ENCODE peak calls at places on chromosomes 16 and 17, in ten cellular contexts. L is body of pancreas, R is pancreas, P is IMR-90, C is BJ, F is left ventricle myocardium inferior, M is right lobe of liver, J is neural crest cell, H is neural progenitor cell, B is CD14-positive monocyte. T is an unnamed sample.

GRCh38 chr17:50685691-50686493 is 21.8 kb downstream of the ANKRD40 start:
- DNase-seq in L (no peak), J (no peak), H (no peak), M (peak), P (no peak), F (no peak), B (no peak), C (no peak), R (no peak), T (no peak)

GRCh38 chr17:27660436-27660835 is 29.4 kb downstream of the LGALS9 start:
- DNase-seq in C (no peak), J (no peak), M (peak), R (no peak), H (no peak), B (no peak), F (no peak), L (no peak), P (no peak), T (no peak)

GRCh38 chr17:44097110-44097810 is 26.2 kb downstream of the HDAC5 start:
- DNase-seq in B (no peak), J (no peak), L (no peak), M (peak), P (peak), F (peak), C (peak), H (no peak), R (no peak), T (no peak)

GRCh38 chr16:49833796-49834195 is 22.1 kb downstream of the ZNF423 start:
- DNase-seq in M (no peak), C (no peak), P (no peak), F (peak), L (no peak), R (peak), J (no peak), B (no peak), H (no peak), T (no peak)

GRCh38 chr17:5516060-5516792 is 29.9 kb downstream of the MIS12 start:
- DNase-seq in F (no peak), J (no peak), H (no peak), P (peak), B (no peak), R (no peak), L (no peak), C (peak), M (no peak), T (no peak)

GRCh38 chr16:88290850-88291830 is 91.6 kb upstream of the ZNF469 start:
- DNase-seq in P (no peak), J (no peak), R (no peak), L (no peak), M (peak), F (peak), C (no peak), B (peak), H (no peak), T (no peak)

GRCh38 chr16:88420496-88420895 is 32.6 kb upstream of the ZFPM1 start:
- DNase-seq in H (no peak), F (no peak), P (no peak), C (no peak), L (no peak), M (no peak), J (no peak), R (no peak), B (no peak), T (no peak)

GRCh38 chr17:2755941-2756724 is 6.7 kb upstream of the CCDC92B start:
- DNase-seq in P (no peak), R (peak), L (no peak), H (peak), C (no peak), M (no peak), J (no peak), F (no peak), B (no peak), T (peak)

GRCh38 chr16:88405325-88406060 is 22.7 kb downstream of the ZNF469 start:
- DNase-seq in P (peak), M (no peak), F (no peak), J (no peak), L (no peak), B (no peak), H (no peak), C (no peak), R (no peak), T (no peak)

GRCh38 chr17:64187093-64187895 is 57.4 kb upstream of the ERN1 start:
- DNase-seq in F (no peak), P (no peak), C (no peak), M (peak), L (no peak), J (no peak), R (no peak), B (no peak), H (no peak), T (no peak)

GRCh38 chr17:45092932-45093430 is 31.9 kb downstream of the NMT1 start:
- DNase-seq in F (peak), B (no peak), J (no peak), M (peak), P (peak), C (peak), H (no peak), R (no peak), L (peak), T (no peak)

GRCh38 chr17:66379539-66379938 is 77.1 kb downstream of the PRKCA start:
- DNase-seq in L (no peak), J (no peak), B (no peak), F (no peak), R (no peak), M (no peak), P (no peak), H (no peak), C (no peak), T (no peak)

DNA sequence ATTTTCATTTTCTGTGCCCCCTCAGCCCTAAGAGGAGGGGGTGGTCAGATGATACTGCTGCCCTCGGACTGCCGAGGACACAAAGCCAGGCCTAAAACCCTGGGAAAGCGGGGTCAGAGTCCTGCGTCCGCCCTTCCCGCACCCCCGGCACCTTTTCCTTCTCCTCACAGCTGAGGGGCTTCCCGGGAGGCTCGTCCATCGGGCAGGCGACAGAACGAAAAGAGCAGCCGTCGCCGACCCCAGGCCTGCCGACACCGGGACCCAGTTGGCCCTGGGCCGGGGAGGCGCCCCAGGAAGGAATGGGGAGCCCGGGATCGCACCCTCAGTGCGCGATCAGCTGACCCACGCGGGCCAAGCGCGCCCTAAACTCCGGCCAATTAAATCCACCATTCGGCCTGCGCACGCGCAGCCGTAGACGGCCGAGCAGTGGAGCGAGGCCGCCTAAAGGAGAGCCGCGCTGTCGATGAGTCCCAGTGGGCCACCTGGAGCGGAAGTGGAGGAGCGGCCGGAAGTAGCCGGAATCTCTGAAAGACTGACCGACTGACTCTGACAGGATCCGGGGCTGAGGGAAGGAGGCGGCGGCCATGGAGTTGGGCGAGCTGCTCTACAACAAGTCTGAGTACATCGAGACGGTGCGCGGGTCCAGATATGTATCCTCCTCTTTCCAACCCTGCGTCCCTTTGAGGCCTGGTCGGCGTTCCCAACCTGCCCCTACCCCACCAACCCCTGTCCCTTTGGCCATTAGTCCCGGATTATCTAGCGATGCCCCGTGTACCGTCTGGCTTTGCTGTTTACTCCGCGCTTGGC is at the start of the genes DCTN5 and PALB2:
- DNase-seq in J (peak), F (peak), P (peak), R (peak), C (peak), H (peak), L (peak), B (peak), M (peak), T (peak)
- TF ChIP-seq CTCF in J (no peak), F (no peak), P (no peak), R (no peak), C (no peak), H (no peak), L (no peak), B (no peak), M (no peak), T (no peak)

GRCh38 chr17:78865682-78866390 is 25.2 kb upstream of the USP36 start:
- DNase-seq in J (peak), L (peak), F (peak), R (peak), M (peak), H (peak), P (peak), C (no peak), B (peak), T (peak)
- TF ChIP-seq CTCF in J (peak), L (peak), F (peak), R (peak), M (peak), H (peak), P (peak), C (peak), B (peak), T (peak)

GRCh38 chr16:31474173-31474714 is 2.3 kb downstream of the TGFB1I1 start:
- DNase-seq in B (no peak), M (no peak), H (no peak), F (no peak), L (no peak), J (no peak), R (no peak), C (peak), P (peak), T (no peak)
- TF ChIP-seq CTCF in B (no peak), M (no peak), H (no peak), F (no peak), L (no peak), J (no peak), R (no peak), C (peak), P (no peak), T (no peak)

DNA sequence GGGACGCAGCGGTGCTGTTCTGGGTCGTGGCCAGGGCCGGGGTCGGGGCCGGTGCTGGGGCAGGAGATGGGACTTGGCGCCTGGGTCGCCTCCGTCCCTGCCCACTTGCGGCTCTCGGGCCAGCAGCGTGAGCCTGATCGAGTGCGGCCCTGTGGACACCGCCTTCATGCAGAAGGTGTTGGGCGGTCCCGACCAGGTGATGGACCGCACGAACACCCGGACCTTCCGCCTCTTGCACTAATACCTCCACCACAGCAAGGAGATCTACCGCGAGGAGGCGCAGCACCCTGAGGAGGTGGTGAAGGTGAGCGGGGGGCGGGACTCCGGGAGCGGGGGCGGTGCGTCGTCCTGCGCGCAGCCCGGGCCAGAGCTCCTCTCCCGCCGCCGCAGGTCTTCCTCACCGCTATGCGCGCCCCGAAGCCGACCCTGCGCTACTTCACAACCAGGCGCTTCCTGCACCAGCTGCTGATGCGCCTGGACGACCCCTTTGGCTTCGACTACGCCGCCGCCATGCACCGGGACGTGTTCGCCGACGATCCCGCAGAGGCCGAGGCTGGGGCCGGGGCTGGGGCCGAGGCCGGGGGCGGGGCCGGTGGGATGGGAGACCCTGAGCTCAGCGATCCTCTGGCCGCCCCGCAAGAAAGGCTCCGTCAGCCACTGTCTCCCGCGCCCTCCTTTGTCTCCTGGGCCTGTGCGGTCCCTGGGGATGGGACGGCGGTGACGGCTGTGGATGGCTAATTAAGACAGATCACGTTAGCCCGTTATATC is 4.5 kb upstream of the HSD17B1 start:
- DNase-seq in F (peak), M (peak), H (peak), P (no peak), J (peak), R (peak), B (no peak), C (no peak), L (peak), T (peak)
- TF ChIP-seq CTCF in F (peak), M (peak), H (peak), P (no peak), J (peak), R (peak), B (no peak), C (peak), L (peak), T (peak)

DNA sequence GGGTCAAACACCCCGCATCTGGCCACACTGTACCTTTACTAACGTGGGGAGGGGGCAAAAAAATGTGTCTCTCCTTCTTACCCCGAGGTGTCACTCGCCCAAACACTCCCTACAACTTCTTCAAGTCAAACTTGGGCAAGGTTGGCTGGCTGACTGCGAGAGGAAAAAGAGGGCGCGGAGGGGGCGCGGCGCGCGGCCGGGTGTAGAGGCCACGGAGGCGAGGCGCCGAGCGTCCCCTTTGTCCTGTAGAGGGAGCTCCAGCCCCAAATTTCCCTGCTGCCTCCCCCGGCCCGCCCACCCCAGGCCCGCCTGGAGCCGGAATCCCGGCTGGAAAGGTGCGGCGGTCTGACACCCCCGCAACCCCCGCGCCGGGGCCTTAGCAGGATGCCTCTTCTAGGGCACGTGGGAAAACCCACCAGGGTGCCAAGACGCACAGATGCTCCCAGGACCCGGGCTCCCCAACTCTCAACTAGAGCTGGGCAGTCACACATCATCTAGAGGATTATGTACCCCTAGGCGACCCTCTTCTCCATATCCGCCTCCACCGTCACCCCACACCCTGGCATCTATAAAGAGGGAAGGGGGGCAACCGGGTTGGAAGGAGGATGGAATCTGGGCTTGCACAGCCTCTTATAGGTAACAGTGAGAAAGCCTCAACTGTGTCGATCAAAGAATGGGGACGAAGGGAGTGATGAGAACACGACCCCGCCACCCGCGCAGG is 4.2 kb downstream of the IRX3 start:
- DNase-seq in H (peak), P (no peak), M (peak), F (peak), J (peak), L (peak), B (no peak), R (peak), C (no peak), T (peak)
- TF ChIP-seq CTCF in H (peak), P (peak), M (peak), F (peak), J (peak), L (peak), B (peak), R (peak), C (peak), T (peak)

DNA sequence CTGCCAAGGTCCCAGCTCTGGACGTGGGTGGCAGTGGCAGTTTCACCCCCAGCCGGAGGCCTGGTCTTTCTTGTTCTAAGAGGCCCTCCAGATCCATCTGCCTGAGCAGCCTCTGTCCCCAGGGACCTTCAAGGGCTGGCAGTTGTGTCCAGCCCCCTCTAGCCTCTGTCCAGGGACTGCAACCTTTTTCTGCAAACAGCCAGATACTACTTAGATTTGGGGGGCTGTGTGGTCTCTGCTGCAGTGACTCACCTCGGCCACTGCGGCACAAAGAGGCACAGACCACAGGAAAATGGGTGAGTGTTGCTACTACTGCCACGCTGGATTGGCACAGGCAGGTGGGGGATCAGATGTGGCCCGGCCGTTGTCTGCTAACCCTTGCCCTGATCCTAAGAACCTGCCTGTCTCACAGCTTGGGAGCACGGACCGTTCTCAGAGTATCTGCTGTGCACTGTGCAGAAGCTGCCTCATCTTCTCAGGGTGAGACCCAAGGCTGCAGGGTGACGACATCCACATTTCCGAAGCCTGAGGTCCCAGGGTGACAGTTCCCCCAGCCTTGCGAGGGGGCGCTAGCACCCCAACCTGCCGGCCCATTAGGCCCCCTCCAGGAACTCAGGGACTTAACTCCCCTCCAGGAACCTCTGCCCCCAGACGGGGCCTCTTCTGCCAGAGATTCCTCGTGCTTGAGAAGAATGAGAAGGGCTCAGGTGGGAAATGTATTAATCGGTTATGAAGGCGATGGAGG is 27.6 kb downstream of the MXRA7 start:
- DNase-seq in P (no peak), J (no peak), B (peak), M (no peak), C (no peak), F (no peak), H (peak), R (no peak), L (no peak), T (no peak)
- TF ChIP-seq CTCF in P (peak), J (no peak), B (no peak), M (no peak), C (no peak), F (peak), H (peak), R (no peak), L (no peak), T (peak)

GRCh38 chr16:19980866-19981265 is 92.8 kb downstream of the GPR139 start:
- DNase-seq in J (no peak), F (no peak), M (no peak), R (no peak), B (no peak), C (no peak), P (peak), H (peak), L (peak), T (peak)
- TF ChIP-seq CTCF in J (peak), F (no peak), M (peak), R (peak), B (no peak), C (peak), P (peak), H (peak), L (peak), T (peak)

T was measured in endothelial cell.